ENCODE peak calls at places on chromosomes 6 and 20, in seven cellular contexts. Z is right lobe of liver, F is heart left ventricle, S is NB4, U is A549, V is testis, B is lower leg skin. P is an unnamed sample.

GRCh38 chr6:143405381-143406154 is 44.9 kb downstream of the ADAT2 start:
- DNase-seq in Z (no peak), U (no peak), F (no peak), B (no peak), V (no peak), S (no peak), P (no peak)

GRCh38 chr6:89081423-89082322 is 1.1 kb downstream of the PNRC1 start:
- DNase-seq in U (peak), F (peak), Z (peak), V (peak), S (peak), B (peak), P (peak)

GRCh38 chr20:1185781-1186334 is 1.1 kb upstream of the TMEM74B start:
- DNase-seq in B (no peak), V (peak), Z (peak), F (peak), U (peak), S (peak), P (no peak)

GRCh38 chr6:133634474-133634873 is 254.4 kb upstream of the TCF21 start:
- DNase-seq in S (no peak), B (no peak), Z (no peak), U (no peak), V (no peak), F (no peak), P (no peak)

GRCh38 chr6:3208096-3208774 is 19.2 kb downstream of the TUBB2B start:
- DNase-seq in V (no peak), B (peak), F (no peak), S (no peak), Z (no peak), U (no peak), P (no peak)

GRCh38 chr6:68497927-68498326 is 137.2 kb upstream of the ADGRB3 start:
- DNase-seq in F (no peak), V (no peak), S (no peak), B (no peak), U (no peak), Z (no peak), P (no peak)

GRCh38 chr6:82160255-82160990 is 87.1 kb downstream of the IBTK start:
- DNase-seq in B (no peak), U (no peak), V (no peak), Z (no peak), S (no peak), F (no peak), P (no peak)

GRCh38 chr6:4008324-4009047 is 70.5 kb downstream of the FAM217A start:
- DNase-seq in U (peak), F (no peak), S (peak), Z (no peak), B (no peak), V (no peak), P (no peak)

GRCh38 chr6:162258647-162259046 is 468.9 kb downstream of the PRKN start:
- DNase-seq in S (no peak), U (no peak), Z (no peak), B (no peak), V (no peak), F (no peak), P (no peak)

GRCh38 chr6:168183613-168183970 is 104.6 kb upstream of the FRMD1 start:
- DNase-seq in U (no peak), B (no peak), V (no peak), S (no peak), Z (no peak), F (no peak), P (no peak)

GRCh38 chr6:113073611-113074191 is 726.6 kb downstream of the RFPL4B start:
- DNase-seq in S (no peak), Z (no peak), F (no peak), B (no peak), U (no peak), V (no peak), P (no peak)
- H3K4me3 ChIP-seq in S (no peak), Z (no peak), F (no peak), B (no peak), U (no peak), V (no peak), P (no peak)

GRCh38 chr20:24892931-24893330 is 56.1 kb upstream of the CST7 start:
- DNase-seq in Z (no peak), F (no peak), S (no peak), U (no peak), V (no peak), B (no peak), P (no peak)
- TF ChIP-seq POLR2A in Z (no peak), F (no peak), S (no peak), U (no peak), V (no peak), B (no peak), P (no peak)

GRCh38 chr20:45282700-45283528 is 23.7 kb upstream of the RBPJL start:
- DNase-seq in V (no peak), Z (no peak), S (no peak), F (no peak), B (no peak), U (no peak), P (no peak)
- H3K4me3 ChIP-seq in V (no peak), Z (no peak), S (no peak), F (no peak), B (no peak), U (no peak), P (no peak)

GRCh38 chr20:51629399-51630058 is 87.0 kb upstream of the NFATC2 start:
- DNase-seq in B (no peak), F (no peak), Z (no peak), V (no peak), S (no peak), U (no peak), P (no peak)

GRCh38 chr20:51628533-51629398 is 86.2 kb upstream of the NFATC2 start:
- DNase-seq in B (no peak), F (no peak), Z (no peak), V (no peak), S (no peak), U (no peak), P (no peak)

GRCh38 chr20:51633430-51633829 is 90.9 kb upstream of the NFATC2 start:
- DNase-seq in F (no peak), V (no peak), U (no peak), S (no peak), Z (no peak), B (no peak), P (no peak)

GRCh38 chr20:51631953-51632352 is 89.4 kb upstream of the NFATC2 start:
- DNase-seq in V (no peak), S (no peak), B (no peak), Z (no peak), U (no peak), F (no peak), P (no peak)

GRCh38 chr20:51631011-51631950 is 88.8 kb upstream of the NFATC2 start:
- DNase-seq in V (peak), S (peak), F (peak), U (peak), Z (no peak), B (peak), P (peak)
- TF ChIP-seq POLR2A in V (no peak), S (no peak), F (no peak), U (no peak), Z (no peak), B (no peak), P (no peak)

DNA sequence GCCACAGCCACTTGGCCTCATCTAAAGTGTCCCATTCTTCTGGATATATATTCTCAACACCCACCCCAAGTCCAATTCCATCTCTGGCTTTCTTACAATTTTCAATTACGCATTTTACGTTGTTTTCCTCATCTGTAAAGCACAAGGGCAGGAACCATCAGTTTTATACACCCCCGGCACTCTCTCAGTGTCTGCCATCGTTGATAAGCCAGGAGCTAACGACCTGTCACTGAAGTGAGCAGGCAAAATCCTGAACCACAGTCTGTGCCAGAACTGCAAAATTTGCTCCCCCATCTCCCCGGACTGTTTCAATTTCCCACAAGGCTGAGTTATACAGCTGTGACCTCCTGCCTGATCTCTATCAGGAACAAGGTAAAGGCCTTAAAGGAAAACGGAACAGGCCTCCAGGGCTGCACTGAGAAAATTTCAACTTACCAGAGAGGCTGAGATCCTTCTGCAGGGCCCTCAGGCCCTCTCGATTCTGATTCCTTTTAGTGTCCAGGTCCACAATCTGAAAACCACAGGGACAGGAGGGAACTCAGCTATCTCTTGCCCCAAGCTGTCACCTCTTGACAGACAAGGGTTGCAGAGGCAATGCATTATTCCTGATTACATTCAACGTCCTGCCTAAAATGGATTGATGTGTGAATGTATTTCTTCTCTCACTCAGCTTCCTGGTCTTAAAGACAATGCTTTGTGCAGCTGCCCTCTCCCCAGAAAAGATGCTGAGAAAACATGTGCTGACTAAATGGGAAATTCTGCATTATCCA is 1.8 kb downstream of the PDRG1 start:
- DNase-seq in B (no peak), F (no peak), V (no peak), Z (no peak), S (no peak), U (no peak), P (no peak)
- H3K4me3 ChIP-seq in B (no peak), F (peak), V (no peak), Z (no peak), S (peak), U (peak), P (no peak)

DNA sequence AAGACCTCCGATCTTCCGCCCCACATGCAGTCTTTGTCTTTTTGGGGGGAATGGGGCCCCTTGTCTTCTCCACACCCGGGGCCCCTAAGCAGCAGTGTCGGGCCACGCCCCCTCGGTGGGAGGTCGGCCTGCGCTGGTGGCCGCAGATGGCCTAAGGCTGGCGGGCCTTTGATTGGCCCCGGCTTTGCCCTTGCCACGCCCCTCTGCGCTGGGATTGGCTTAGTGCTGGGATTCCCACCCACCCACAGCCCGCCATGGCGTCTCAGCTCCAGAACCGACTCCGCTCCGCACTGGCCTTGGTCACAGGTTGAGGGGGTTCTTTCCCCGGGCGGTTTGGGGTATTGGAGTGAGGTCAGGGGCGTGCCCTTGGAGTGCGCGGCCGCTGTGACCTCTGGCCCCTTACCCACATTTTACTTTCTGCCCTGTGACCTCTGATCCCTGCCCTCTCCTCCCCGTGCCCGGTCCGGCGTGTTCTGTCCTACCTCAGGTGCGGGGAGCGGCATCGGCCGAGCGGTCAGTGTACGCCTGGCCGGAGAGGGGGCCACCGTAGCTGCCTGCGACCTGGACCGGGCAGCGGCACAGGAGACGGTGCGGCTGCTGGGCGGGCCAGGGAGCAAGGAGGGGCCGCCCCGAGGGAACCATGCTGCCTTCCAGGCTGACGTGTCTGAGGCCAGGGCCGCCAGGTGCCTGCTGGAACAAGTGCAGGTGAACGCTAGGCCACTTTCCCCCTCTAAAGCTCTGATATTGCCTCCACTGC is at the start of gene HSD17B8:
- DNase-seq in Z (peak), B (peak), U (peak), V (peak), F (peak), S (no peak), P (peak)
- TF ChIP-seq POLR2A in Z (peak), B (no peak), U (peak), V (no peak), F (peak), S (no peak), P (no peak)

GRCh38 chr6:149840345-149841075 is 23.6 kb downstream of the LRP11 start:
- DNase-seq in F (peak), S (peak), Z (peak), B (peak), U (peak), V (peak), P (no peak)
- H3K4me3 ChIP-seq in F (no peak), S (no peak), Z (no peak), B (no peak), U (no peak), V (no peak), P (no peak)

GRCh38 chr20:57708694-57709673 is 831 bp downstream of the PMEPA1 start:
- DNase-seq in U (no peak), V (peak), F (no peak), Z (no peak), S (no peak), B (peak), P (no peak)
- TF ChIP-seq POLR2A in U (no peak), V (no peak), F (peak), Z (no peak), S (no peak), B (no peak), P (no peak)

GRCh38 chr6:141321486-141322347 is 811.0 kb upstream of the GJE1 start:
- DNase-seq in B (no peak), U (no peak), Z (no peak), V (no peak), S (no peak), F (no peak), P (no peak)

GRCh38 chr6:141326426-141326825 is 806.3 kb upstream of the GJE1 start:
- DNase-seq in Z (no peak), S (peak), F (no peak), U (peak), V (no peak), B (no peak), P (no peak)

GRCh38 chr6:141326925-141327324 is 805.8 kb upstream of the GJE1 start:
- DNase-seq in Z (no peak), S (no peak), V (no peak), U (no peak), B (no peak), F (no peak), P (no peak)
- H3K4me3 ChIP-seq in Z (no peak), S (no peak), V (no peak), U (peak), B (no peak), F (peak), P (peak)

P was measured in esophagus muscularis mucosa.